ENCODE peak calls at places on chromosomes 3 and 15, in ten cellular contexts. O is choroid plexus epithelial cell, C is T-helper 17 cell, G is T-helper 2 cell, R is GM23248, J is Peyer's patch, M is HT1080, S is NCI-H460, P is AG10803, X is substantia nigra. H is an unnamed sample.

GRCh38 chr3:155012584-155012983 is 67.5 kb upstream of the MME start:
- DNase-seq in O (no peak), C (no peak), G (no peak), R (no peak), J (no peak), M (no peak), S (no peak), P (no peak), X (no peak), H (no peak)

GRCh38 chr3:133158686-133159085 is 120.5 kb downstream of the TMEM108 start:
- DNase-seq in O (no peak), C (no peak), G (no peak), R (no peak), J (no peak), M (no peak), S (no peak), P (no peak), X (no peak), H (no peak)

GRCh38 chr3:29128004-29128403 is 152.9 kb upstream of the RBMS3 start:
- DNase-seq in O (peak), C (no peak), G (no peak), R (no peak), J (no peak), M (peak), S (no peak), P (no peak), X (no peak), H (no peak)

GRCh38 chr3:129940086-129940485 is 34.4 kb upstream of the TRH start:
- DNase-seq in O (no peak), C (no peak), G (no peak), R (peak), J (no peak), M (no peak), S (no peak), P (no peak), X (no peak), H (no peak)

GRCh38 chr3:140910860-140911259 is 30.8 kb upstream of the SLC25A36 start:
- DNase-seq in O (peak), C (no peak), G (no peak), R (peak), J (no peak), M (peak), S (no peak), P (no peak), X (no peak), H (no peak)

GRCh38 chr3:61650276-61650675 is 88.9 kb downstream of the PTPRG start:
- DNase-seq in O (peak), C (no peak), G (no peak), R (peak), J (no peak), M (no peak), S (no peak), P (peak), X (no peak), H (no peak)

GRCh38 chr3:16343101-16343500 is 78.1 kb downstream of the OXNAD1 start:
- DNase-seq in O (no peak), C (no peak), G (no peak), R (no peak), J (no peak), M (no peak), S (no peak), P (no peak), X (no peak), H (no peak)

GRCh38 chr3:159996018-159996417 is 7.4 kb downstream of the IL12A start:
- DNase-seq in O (peak), C (no peak), G (no peak), R (peak), J (no peak), M (no peak), S (no peak), P (no peak), X (no peak), H (no peak)

GRCh38 chr15:68484696-68485400 is 52.9 kb upstream of the ITGA11 start:
- DNase-seq in O (peak), C (no peak), G (no peak), R (peak), J (no peak), M (peak), S (no peak), P (peak), X (no peak), H (no peak)

GRCh38 chr3:36678216-36679013 is 85.9 kb downstream of the DCLK3 start:
- DNase-seq in O (peak), C (no peak), G (no peak), R (peak), J (no peak), M (peak), S (no peak), P (peak), X (no peak), H (no peak)

GRCh38 chr15:73752817-73753214 is 335 bp downstream of the INSYN1 start:
- DNase-seq in O (peak), C (no peak), G (no peak), R (peak), J (no peak), M (no peak), S (no peak), P (no peak), X (no peak), H (no peak)

GRCh38 chr3:152452318-152452717 is 183.6 kb downstream of the MBNL1 start:
- DNase-seq in O (peak), C (no peak), G (no peak), R (no peak), J (no peak), M (no peak), S (no peak), P (no peak), X (no peak), H (no peak)